ENCODE peak calls at places on chromosomes 12 and 14, in ten cellular contexts. W is coronary artery, Z is Panc1, S is astrocyte, H is endothelial cell of umbilical vein, I is pancreas, K is neural progenitor cell, A is heart right ventricle, V is colonic mucosa, G is esophagus muscularis mucosa. E is an unnamed sample.

GRCh38 chr12:129393357-129393937 is 510.4 kb downstream of the TMEM132D start:
- DNase-seq in G (no peak), I (no peak), S (no peak), K (no peak), Z (no peak), H (no peak), V (no peak), W (no peak), A (no peak), E (no peak)

GRCh38 chr14:88825078-88825458 is 617 bp downstream of the TTC8 start:
- DNase-seq in V (no peak), K (no peak), G (no peak), A (no peak), S (peak; percentile 25), Z (no peak), H (no peak), W (no peak), I (no peak), E (no peak)

GRCh38 chr12:58139894-58140293 is 198.5 kb downstream of the ATP23 start:
- DNase-seq in W (no peak), S (no peak), K (no peak), G (no peak), V (no peak), I (no peak), H (no peak), A (no peak), Z (no peak), E (no peak)

GRCh38 chr12:110107369-110108281 is 16.5 kb upstream of the IFT81 start:
- DNase-seq in H (peak; percentile 79), G (no peak), S (peak; percentile 98), Z (no peak), W (peak; percentile 83), K (no peak), I (peak; percentile 18), A (peak; percentile 19), V (no peak), E (no peak)

GRCh38 chr14:23512156-23512555 is 39.4 kb downstream of the ZFHX2 start:
- DNase-seq in G (no peak), H (no peak), K (no peak), W (no peak), I (no peak), A (no peak), Z (no peak), V (no peak), S (peak; percentile 1), E (no peak)

GRCh38 chr12:26369588-26369987 is 174.2 kb downstream of the SSPN start:
- DNase-seq in W (no peak), G (no peak), Z (no peak), A (no peak), I (no peak), S (peak; percentile 89), V (no peak), H (no peak), K (peak; percentile 63), E (no peak)

GRCh38 chr14:71228711-71229110 is 321.5 kb downstream of the PCNX1 start:
- DNase-seq in S (no peak), I (peak; percentile 12), W (no peak), Z (no peak), K (no peak), H (no peak), G (no peak), V (no peak), A (no peak), E (no peak)

GRCh38 chr12:30587782-30588181 is 107.9 kb downstream of the IPO8 start:
- DNase-seq in S (no peak), A (no peak), K (no peak), H (no peak), G (no peak), I (no peak), Z (no peak), V (no peak), W (no peak), E (no peak)

GRCh38 chr12:57476993-57477709 is 2.5 kb downstream of the ARHGAP9 start:
- DNase-seq in I (no peak), W (no peak), Z (no peak), A (no peak), S (no peak), K (no peak), V (no peak), H (no peak), G (no peak), E (no peak)

DNA sequence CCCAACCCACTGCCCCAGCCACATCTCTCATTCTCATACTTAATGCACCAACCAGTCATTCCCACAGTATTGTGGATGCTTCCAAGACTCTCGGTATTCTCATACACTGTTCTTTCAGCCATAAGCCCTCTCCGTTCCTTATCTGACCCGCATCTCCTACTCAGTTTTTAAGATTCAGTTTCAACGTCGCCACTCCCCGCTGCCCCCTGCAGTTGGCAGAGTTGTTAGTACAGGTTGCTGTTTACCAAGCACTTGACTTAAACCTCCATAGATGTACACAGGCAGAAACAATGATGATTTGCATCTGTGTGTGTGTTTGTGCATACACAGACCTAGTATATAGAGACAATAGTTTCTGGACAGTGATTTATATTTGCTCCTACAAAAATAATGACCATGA is 40.2 kb downstream of the PAH start:
- DNase-seq in S (no peak), K (no peak), I (no peak), G (no peak), W (no peak), V (no peak), A (no peak), H (no peak), Z (no peak), E (no peak)
- TF ChIP-seq CTCF in S (no peak), K (peak; percentile 50), I (no peak), G (no peak), W (no peak), V (no peak), A (no peak), H (no peak), Z (peak; percentile 8), E (no peak)

GRCh38 chr12:91357381-91357780 is 174.8 kb upstream of the DCN start:
- DNase-seq in S (no peak), I (no peak), K (no peak), W (no peak), Z (no peak), V (peak; percentile 52), A (no peak), H (peak; percentile 39), G (no peak), E (no peak)
- H3K27ac ChIP-seq in S (no peak overlapping the region), I (no peak overlapping the region), K (no peak overlapping the region), W (no peak overlapping the region), Z (no peak overlapping the region), V (no peak overlapping the region), A (no peak overlapping the region), H (no peak overlapping the region), G (no peak overlapping the region), E (no peak overlapping the region)

GRCh38 chr12:79121486-79121885 is 256.9 kb downstream of the SYT1 start:
- DNase-seq in K (no peak), W (no peak), A (no peak), S (no peak), H (peak; percentile 3), G (no peak), V (no peak), I (no peak), Z (no peak), E (no peak)
- TF ChIP-seq CTCF in K (peak; percentile 53), W (no peak), A (no peak), S (peak; percentile 35), H (peak; percentile 32), G (no peak), V (no peak), I (no peak), Z (peak; percentile 66), E (no peak)

DNA sequence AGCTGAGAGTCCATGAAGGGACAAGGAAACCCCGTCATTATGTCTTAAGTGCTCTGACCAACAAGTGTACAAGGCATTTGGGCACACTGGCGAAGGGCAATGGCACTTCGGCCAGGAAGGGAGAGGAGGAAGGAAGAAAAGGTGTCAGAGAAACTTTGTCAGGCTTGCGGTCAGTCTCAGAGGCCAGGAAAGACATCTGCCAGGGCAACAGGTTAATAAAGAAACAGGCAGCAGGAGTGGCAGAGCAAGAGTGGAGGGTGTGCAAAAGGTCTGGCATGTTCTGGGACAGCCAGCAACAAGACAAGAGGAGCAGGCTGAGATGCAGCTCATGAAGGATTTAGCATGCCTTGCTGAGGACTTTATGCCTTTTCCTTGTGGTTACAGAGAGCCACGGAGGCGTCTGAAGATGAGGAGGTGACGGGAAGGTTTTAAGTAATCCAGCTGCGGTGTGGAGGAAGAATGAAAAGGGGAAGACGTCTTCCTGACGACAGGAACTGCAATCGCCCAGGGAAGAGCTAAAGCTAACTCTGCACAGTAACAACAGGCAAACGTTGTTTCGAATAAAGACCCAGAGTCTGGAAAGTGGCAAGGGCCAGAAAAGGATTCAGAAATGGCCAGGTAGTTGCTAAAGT is 13.1 kb downstream of the APPL2 start:
- DNase-seq in K (no peak), A (no peak), G (no peak), I (no peak), W (no peak), S (no peak), Z (no peak), H (no peak), V (no peak), E (no peak)
- H3K27ac ChIP-seq in K (no peak overlapping the region), A (no peak overlapping the region), G (no peak overlapping the region), I (no peak overlapping the region), W (peak overlapping the region; percentile 13), S (no peak overlapping the region), Z (no peak overlapping the region), H (no peak overlapping the region), V (peak overlapping the region; percentile 29), E (no peak overlapping the region)